ENCODE peak calls at places on chromosome 21, in nine cellular contexts. H, N, B, L, A, P, W, M and T are unnamed samples.

GRCh38 chr21:45747802-45748445 is 104.4 kb downstream of the PCBP3 start:
- DNase-seq in H (no peak), N (peak), B (peak), L (no peak), A (peak), P (no peak), W (peak), M (no peak), T (no peak)

GRCh38 chr21:29641001-29641634 is 298.7 kb downstream of the GRIK1 start:
- DNase-seq in H (no peak), N (no peak), B (no peak), L (no peak), A (no peak), P (no peak), W (no peak), M (no peak), T (no peak)

GRCh38 chr21:44614161-44614631 is 2.3 kb downstream of the KRTAP10-8 start:
- DNase-seq in H (no peak), N (no peak), B (no peak), L (no peak), A (no peak), P (no peak), W (no peak), M (no peak), T (peak)

GRCh38 chr21:45583831-45584509 is 41.7 kb upstream of the SLC19A1 start:
- DNase-seq in H (no peak), N (no peak), B (no peak), L (no peak), A (no peak), P (no peak), W (no peak), M (no peak), T (peak)

GRCh38 chr21:16534408-16535099 is 804.8 kb downstream of the USP25 start:
- DNase-seq in H (peak), N (peak), B (peak), L (no peak), A (no peak), P (peak), W (peak), M (peak), T (no peak)

GRCh38 chr21:38039841-38040240 is 123.6 kb upstream of the KCNJ6 start:
- DNase-seq in H (no peak), N (no peak), B (no peak), L (no peak), A (no peak), P (no peak), W (peak), M (no peak), T (no peak)

GRCh38 chr21:44510508-44511218 is 29.3 kb downstream of the KRTAP10-1 start:
- DNase-seq in H (peak), N (no peak), B (no peak), L (peak), A (peak), P (peak), W (peak), M (no peak), T (peak)

GRCh38 chr21:25806053-25806452 is 71.3 kb downstream of the GABPA start:
- DNase-seq in H (no peak), N (no peak), B (no peak), L (no peak), A (no peak), P (no peak), W (no peak), M (no peak), T (no peak)

GRCh38 chr21:25925936-25926335 is 191.2 kb downstream of the GABPA start:
- DNase-seq in H (peak), N (no peak), B (no peak), L (no peak), A (no peak), P (peak), W (no peak), M (no peak), T (no peak)

GRCh38 chr21:46154155-46154954 is 1.0 kb downstream of the FTCD start:
- DNase-seq in H (peak), N (peak), B (no peak), L (no peak), A (no peak), P (no peak), W (no peak), M (peak), T (peak)

GRCh38 chr21:46153259-46154154 is 1.9 kb downstream of the FTCD start:
- DNase-seq in H (peak), N (peak), B (no peak), L (peak), A (peak), P (no peak), W (peak), M (peak), T (peak)

GRCh38 chr21:46150491-46151121 is 4.8 kb downstream of the FTCD start:
- DNase-seq in H (no peak), N (peak), B (no peak), L (no peak), A (no peak), P (no peak), W (no peak), M (peak), T (peak)

GRCh38 chr21:44522753-44523204 is 17.2 kb downstream of the KRTAP10-1 start:
- DNase-seq in H (no peak), N (no peak), B (no peak), L (no peak), A (no peak), P (no peak), W (no peak), M (no peak), T (no peak)

GRCh38 chr21:46067505-46068201 is 30.3 kb upstream of the COL6A2 start:
- DNase-seq in H (no peak), N (no peak), B (no peak), L (no peak), A (no peak), P (no peak), W (no peak), M (peak), T (peak)

GRCh38 chr21:23811802-23812201 is 1795.5 kb downstream of the MRPL39 start:
- DNase-seq in H (no peak), N (no peak), B (no peak), L (no peak), A (no peak), P (no peak), W (no peak), M (no peak), T (no peak)

GRCh38 chr21:14491269-14491681 is 54.8 kb downstream of the SAMSN1 start:
- DNase-seq in H (no peak), N (no peak), B (no peak), L (no peak), A (no peak), P (no peak), W (no peak), M (no peak), T (no peak)

GRCh38 chr21:25561668-25562641 is 45.3 kb downstream of the MRPL39 start:
- DNase-seq in H (peak), N (peak), B (peak), L (peak), A (peak), P (peak), W (peak), M (peak), T (peak)

GRCh38 chr21:38080888-38081287 is 164.6 kb upstream of the KCNJ6 start:
- DNase-seq in H (no peak), N (no peak), B (no peak), L (no peak), A (no peak), P (peak), W (no peak), M (no peak), T (no peak)

GRCh38 chr21:43930074-43930847 is 65.2 kb downstream of the AGPAT3 start:
- DNase-seq in H (no peak), N (no peak), B (no peak), L (no peak), A (no peak), P (no peak), W (no peak), M (no peak), T (no peak)

GRCh38 chr21:37917612-37918011 is 1.4 kb upstream of the KCNJ6 start:
- DNase-seq in H (no peak), N (no peak), B (peak), L (no peak), A (peak), P (no peak), W (peak), M (no peak), T (no peak)

GRCh38 chr21:23281917-23282316 is 2283.7 kb downstream of the NCAM2 start:
- DNase-seq in H (no peak), N (no peak), B (no peak), L (no peak), A (no peak), P (no peak), W (no peak), M (no peak), T (no peak)

GRCh38 chr21:44637018-44637850 is at the start of gene KRTAP10-10:
- DNase-seq in H (no peak), N (no peak), B (no peak), L (no peak), A (no peak), P (no peak), W (no peak), M (no peak), T (no peak)

GRCh38 chr21:14691924-14692323 is 145.8 kb upstream of the SAMSN1 start:
- DNase-seq in H (no peak), N (no peak), B (no peak), L (no peak), A (no peak), P (no peak), W (no peak), M (no peak), T (no peak)

GRCh38 chr21:15894596-15894995 is 164.8 kb downstream of the USP25 start:
- DNase-seq in H (no peak), N (no peak), B (peak), L (no peak), A (peak), P (no peak), W (peak), M (no peak), T (no peak)

GRCh38 chr21:17699524-17700189 is 87.0 kb upstream of the BTG3 start:
- DNase-seq in H (no peak), N (no peak), B (no peak), L (no peak), A (no peak), P (no peak), W (no peak), M (no peak), T (no peak)

GRCh38 chr21:28938726-28939125 is 54.0 kb downstream of the LTN1 start:
- DNase-seq in H (no peak), N (no peak), B (no peak), L (no peak), A (no peak), P (no peak), W (no peak), M (no peak), T (no peak)

GRCh38 chr21:44353200-44353970 is at the start of gene TRPM2:
- DNase-seq in H (no peak), N (peak), B (no peak), L (peak), A (peak), P (peak), W (peak), M (no peak), T (peak)

GRCh38 chr21:17554619-17555472 is 42.0 kb downstream of the CXADR start:
- DNase-seq in H (no peak), N (no peak), B (no peak), L (no peak), A (peak), P (no peak), W (peak), M (no peak), T (no peak)

GRCh38 chr21:46401186-46401910 is 57.3 kb upstream of the DIP2A start:
- DNase-seq in H (no peak), N (no peak), B (no peak), L (no peak), A (no peak), P (no peak), W (no peak), M (no peak), T (no peak)

GRCh38 chr21:45421846-45422775 is 17.1 kb downstream of the COL18A1 start:
- DNase-seq in H (no peak), N (no peak), B (no peak), L (no peak), A (no peak), P (no peak), W (no peak), M (peak), T (peak)

GRCh38 chr21:23939369-23940065 is 1667.8 kb downstream of the MRPL39 start:
- DNase-seq in H (no peak), N (no peak), B (no peak), L (no peak), A (no peak), P (no peak), W (no peak), M (no peak), T (no peak)

GRCh38 chr21:29334717-29335428 is 36.2 kb downstream of the BACH1 start:
- DNase-seq in H (no peak), N (no peak), B (peak), L (no peak), A (no peak), P (no peak), W (peak), M (no peak), T (no peak)

GRCh38 chr21:30813174-30813573 is at the start of gene KRTAP8-1:
- DNase-seq in H (no peak), N (no peak), B (no peak), L (no peak), A (no peak), P (no peak), W (no peak), M (no peak), T (no peak)

GRCh38 chr21:15804247-15804985 is 74.6 kb downstream of the USP25 start:
- DNase-seq in H (no peak), N (no peak), B (no peak), L (no peak), A (no peak), P (no peak), W (no peak), M (no peak), T (no peak)

GRCh38 chr21:44930543-44930981 is 9.3 kb upstream of the SLX9 start:
- DNase-seq in H (no peak), N (no peak), B (no peak), L (peak), A (peak), P (no peak), W (peak), M (no peak), T (peak)

GRCh38 chr21:43873673-43874072 is 8.7 kb downstream of the AGPAT3 start:
- DNase-seq in H (no peak), N (no peak), B (no peak), L (no peak), A (no peak), P (no peak), W (no peak), M (no peak), T (no peak)

GRCh38 chr21:33544451-33544850 is 1.6 kb downstream of the SON start:
- DNase-seq in H (no peak), N (no peak), B (no peak), L (no peak), A (no peak), P (no peak), W (peak), M (no peak), T (no peak)
- H3K4me3 ChIP-seq in H (no peak), N (peak), B (peak), L (peak), A (peak), P (peak), W (peak), M (peak), T (peak)

GRCh38 chr21:42107881-42108553 is 36.9 kb downstream of the UMODL1 start:
- DNase-seq in H (peak), N (peak), B (peak), L (peak), A (peak), P (peak), W (peak), M (no peak), T (peak)
- H3K4me3 ChIP-seq in H (no peak), N (no peak), B (no peak), L (peak), A (no peak), P (no peak), W (no peak), M (no peak), T (peak)

DNA sequence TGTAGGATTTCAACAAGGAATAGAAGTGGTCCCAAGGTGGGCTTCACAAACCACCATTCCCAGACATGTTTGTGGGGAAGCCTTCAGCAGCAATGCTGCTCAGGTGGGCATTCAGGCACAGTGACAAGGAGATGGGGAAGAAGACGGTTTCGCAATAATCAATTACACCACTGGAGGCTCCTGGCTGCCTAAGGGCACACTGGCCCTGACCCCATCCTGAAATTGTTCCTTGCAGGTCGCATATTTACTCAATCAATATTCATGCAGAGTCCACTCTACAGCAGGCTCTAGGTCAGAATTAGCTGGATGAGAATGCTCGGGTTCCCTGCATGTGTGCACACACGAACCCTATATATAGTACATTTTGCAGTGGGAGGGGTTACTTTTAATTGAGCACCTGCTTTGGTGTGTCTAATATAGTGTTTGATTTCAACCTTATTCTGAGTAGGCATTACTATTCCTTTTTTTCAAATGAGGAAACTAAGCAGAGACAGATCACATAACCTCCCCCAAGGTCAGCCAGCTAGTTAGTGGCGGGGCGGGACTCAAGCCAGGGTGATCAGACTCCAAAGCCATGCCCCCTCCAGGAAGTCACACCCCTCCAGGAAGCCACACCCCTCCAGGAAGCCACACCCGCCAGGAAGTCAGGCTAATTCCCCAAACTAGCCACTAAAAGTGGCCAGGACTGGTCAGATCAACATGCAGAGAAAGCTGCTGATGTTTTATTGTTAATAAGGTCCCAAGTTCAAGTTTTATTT is 106.5 kb downstream of the HLCS start:
- DNase-seq in H (peak), N (peak), B (peak), L (peak), A (no peak), P (peak), W (peak), M (peak), T (peak)
- H3K4me3 ChIP-seq in H (no peak), N (no peak), B (no peak), L (no peak), A (no peak), P (no peak), W (peak), M (no peak), T (no peak)

DNA sequence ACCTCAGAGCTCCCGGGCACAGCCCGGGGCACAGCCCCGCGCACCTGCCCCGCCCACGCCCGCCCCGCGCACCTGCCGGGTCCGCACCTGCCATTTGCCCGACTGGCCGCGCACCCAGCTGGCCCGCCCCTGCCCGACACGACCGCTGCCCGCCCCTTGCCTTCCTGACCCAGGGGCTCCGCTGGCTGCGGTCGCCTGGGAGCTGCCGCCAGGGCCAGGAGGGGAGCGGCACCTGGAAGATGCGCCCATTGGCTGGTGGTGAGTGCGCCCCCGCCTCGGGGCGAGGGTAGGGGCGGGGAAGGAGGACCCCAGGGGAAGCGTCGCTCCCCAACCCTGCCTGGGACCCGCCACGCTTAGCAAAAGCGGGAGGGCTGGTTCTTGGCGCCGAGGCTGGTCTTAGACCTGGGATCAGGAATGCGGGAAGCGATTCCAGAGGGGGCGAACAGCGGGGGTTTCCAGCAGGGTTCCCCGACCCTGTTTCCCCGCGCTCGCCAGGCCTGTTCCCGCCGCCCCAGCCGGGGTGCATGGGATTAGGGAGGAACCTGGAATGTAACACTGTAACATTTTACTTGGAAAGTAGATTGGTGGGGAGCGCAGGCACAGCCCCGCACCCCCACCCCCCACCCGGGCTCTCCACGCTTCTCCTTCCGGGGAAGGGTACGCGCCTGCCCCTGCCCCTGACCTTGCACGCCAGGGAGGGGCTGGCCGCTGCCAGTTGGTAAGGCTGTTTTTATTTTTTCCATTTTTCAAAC is at the start of gene FAM3B:
- DNase-seq in H (peak), N (no peak), B (no peak), L (no peak), A (no peak), P (no peak), W (no peak), M (no peak), T (peak)
- H3K4me3 ChIP-seq in H (peak), N (peak), B (no peak), L (no peak), A (no peak), P (peak), W (no peak), M (peak), T (peak)

DNA sequence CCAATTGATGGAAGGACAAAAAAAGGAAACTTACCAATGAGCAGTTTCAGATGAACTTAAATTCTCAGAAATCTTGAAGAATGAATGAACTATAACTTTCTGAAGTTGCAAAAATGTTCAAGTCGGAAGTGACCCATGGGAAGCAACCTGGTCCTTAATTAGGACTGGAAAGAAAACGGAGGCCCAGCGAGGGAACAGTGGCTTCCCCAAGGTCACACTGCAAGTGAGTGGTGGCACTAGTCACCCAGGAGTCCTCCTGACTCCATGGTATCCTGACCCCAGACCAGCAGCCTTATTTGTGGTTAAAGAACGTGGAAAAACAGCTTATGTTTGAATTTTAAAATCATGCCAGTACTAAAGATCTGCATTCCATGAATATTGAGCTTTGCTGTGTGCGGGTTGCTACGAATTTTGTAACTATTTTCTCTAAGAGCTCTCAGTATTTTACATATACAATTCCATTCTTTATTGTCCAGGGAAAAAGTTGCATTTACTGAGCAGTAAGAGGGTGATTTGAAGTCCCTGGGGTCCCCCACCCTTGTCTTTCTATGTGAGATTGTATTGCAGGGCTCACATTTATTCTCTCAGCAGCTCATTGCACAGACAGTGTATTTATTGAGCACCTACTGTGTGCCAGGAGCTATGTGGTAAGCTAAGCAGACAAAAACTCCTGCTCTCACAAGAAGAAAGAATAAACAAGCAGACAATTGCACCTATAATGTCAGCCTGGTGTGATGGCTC is 61.5 kb upstream of the ATP5PO start:
- DNase-seq in H (no peak), N (no peak), B (no peak), L (no peak), A (no peak), P (no peak), W (no peak), M (no peak), T (no peak)
- H3K4me3 ChIP-seq in H (no peak), N (peak), B (no peak), L (no peak), A (peak), P (no peak), W (no peak), M (no peak), T (no peak)

GRCh38 chr21:35170818-35171217 is 121.7 kb upstream of the RUNX1 start:
- DNase-seq in H (no peak), N (no peak), B (no peak), L (no peak), A (no peak), P (no peak), W (no peak), M (no peak), T (no peak)
- H3K4me3 ChIP-seq in H (no peak), N (no peak), B (no peak), L (no peak), A (no peak), P (no peak), W (no peak), M (no peak), T (no peak)

DNA sequence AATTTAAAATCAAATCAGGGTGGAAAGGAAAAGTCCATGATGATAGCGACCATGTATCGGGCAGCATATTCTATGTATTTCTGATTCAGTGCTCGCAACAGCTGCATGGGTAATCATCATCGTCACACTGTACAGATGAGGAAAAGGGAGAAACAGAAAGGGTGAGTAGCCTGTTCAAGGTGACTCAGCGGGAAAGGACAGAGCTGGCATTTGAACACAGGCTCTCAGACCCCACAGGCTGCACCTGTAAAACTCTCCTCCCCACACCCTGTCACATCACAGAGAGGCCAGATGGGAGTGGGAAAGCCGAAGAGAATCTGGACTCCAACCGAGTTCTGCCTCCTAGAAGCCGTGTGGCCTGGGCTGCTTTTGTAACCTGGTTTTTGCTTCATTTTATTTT is 14.0 kb downstream of the RUNX1 start:
- DNase-seq in H (no peak), N (no peak), B (no peak), L (no peak), A (no peak), P (no peak), W (no peak), M (no peak), T (no peak)
- H3K4me3 ChIP-seq in H (no peak), N (no peak), B (no peak), L (no peak), A (no peak), P (no peak), W (no peak), M (no peak), T (no peak)